ENCODE peak calls at places on chromosomes 11 and 22, in six cellular contexts. E is AG08395; X is bronchial epithelial cell; K is spleen; J is left cardiac atrium; I is stimulated activated CD8-positive, alpha-beta memory T cell treated with anti-CD3 and anti-CD28 coated beads, Interleukin-15, amount 100 ng/mL, for 1 hour. P is an unnamed sample.

GRCh38 chr11:47078751-47079524 is 97.7 kb downstream of the ARFGAP2 start:
- DNase-seq in I (no peak), K (no peak), J (no peak), X (no peak), E (no peak), P (no peak)

GRCh38 chr22:30004689-30005088 is 75.6 kb upstream of the HORMAD2 start:
- DNase-seq in X (no peak), I (no peak), J (no peak), K (no peak), E (no peak), P (no peak)

GRCh38 chr22:50104149-50104548 is 14.3 kb downstream of the MOV10L1 start:
- DNase-seq in I (no peak), J (no peak), K (no peak), E (no peak), X (no peak), P (no peak)

GRCh38 chr11:3903207-3903896 is 47.9 kb downstream of the STIM1 start:
- DNase-seq in I (no peak), K (no peak), X (no peak), E (no peak), J (no peak), P (no peak)

GRCh38 chr11:45025716-45026492 is 75.2 kb upstream of the TP53I11 start:
- DNase-seq in K (peak; percentile 87), X (no peak), E (no peak), I (no peak), J (peak; percentile 53), P (no peak)

GRCh38 chr11:78022397-78023396 is at the start of gene KCTD14:
- DNase-seq in X (no peak), J (peak; percentile 53), I (no peak), K (no peak), E (peak; percentile 29), P (no peak)

GRCh38 chr11:112195906-112196305 is 20.6 kb downstream of the BCO2 start:
- DNase-seq in J (no peak), E (no peak), X (peak; percentile 86), K (no peak), I (no peak), P (no peak)

GRCh38 chr22:45541580-45541979 is 38.9 kb downstream of the FBLN1 start:
- DNase-seq in I (no peak), J (no peak), X (no peak), K (no peak), E (no peak), P (no peak)

GRCh38 chr22:33883561-33883960 is 36.7 kb downstream of the LARGE1 start:
- DNase-seq in J (no peak), E (no peak), K (no peak), X (peak; percentile 68), I (no peak), P (no peak)

P was measured in D341Med.